ENCODE peak calls at places on chromosome 2, in five cellular contexts. O is body of pancreas, W is pancreas, P is HL-60, F is GM12878. Q is an unnamed sample.

GRCh38 chr2:96527052-96527964 is 9.2 kb upstream of the ARID5A start:
- DNase-seq in O (no peak), W (no peak), P (no peak), F (no peak), Q (peak; percentile 74)

GRCh38 chr2:233671290-233672161 is at the start of gene UGT1A9:
- DNase-seq in O (no peak), W (no peak), P (no peak), F (no peak), Q (no peak)

GRCh38 chr2:109601693-109602250 is 12.0 kb downstream of the SEPTIN10 start:
- DNase-seq in O (no peak), W (no peak), P (no peak), F (no peak), Q (no peak)

GRCh38 chr2:32922466-32922865 is 24.3 kb upstream of the LTBP1 start:
- DNase-seq in O (no peak), W (no peak), P (no peak), F (no peak), Q (no peak)

GRCh38 chr2:28678944-28679343 is 72.7 kb upstream of the PPP1CB start:
- DNase-seq in O (no peak), W (no peak), P (no peak), F (no peak), Q (no peak)

GRCh38 chr2:112493858-112494648 is 12.1 kb downstream of the TTL start:
- DNase-seq in O (no peak), W (no peak), P (no peak), F (no peak), Q (peak; percentile 77)

GRCh38 chr2:231970461-231970860 is 8.9 kb downstream of the DIS3L2 start:
- DNase-seq in O (no peak), W (no peak), P (no peak), F (no peak), Q (no peak)

GRCh38 chr2:120287183-120288015 is 34.7 kb downstream of the RALB start:
- DNase-seq in O (no peak), W (no peak), P (peak; percentile 58), F (peak; percentile 80), Q (peak; percentile 36)

GRCh38 chr2:9355270-9355669 is 68.1 kb downstream of the ITGB1BP1 start:
- DNase-seq in O (no peak), W (no peak), P (no peak), F (no peak), Q (no peak)

GRCh38 chr2:161708350-161708974 is 84.2 kb downstream of the SLC4A10 start:
- DNase-seq in O (no peak), W (no peak), P (no peak), F (no peak), Q (no peak)

GRCh38 chr2:72041638-72042111 is 106.0 kb downstream of the CYP26B1 start:
- DNase-seq in O (no peak), W (no peak), P (no peak), F (no peak), Q (no peak)

GRCh38 chr2:241009601-241010530 is 11.4 kb downstream of the SNED1 start:
- DNase-seq in O (peak; percentile 70), W (peak; percentile 63), P (no peak), F (no peak), Q (peak; percentile 79)

GRCh38 chr2:8505311-8505920 is 176.4 kb upstream of the ID2 start:
- DNase-seq in O (no peak), W (no peak), P (no peak), F (no peak), Q (no peak)

GRCh38 chr2:158179660-158180059 is 78.0 kb downstream of the UPP2 start:
- DNase-seq in O (no peak), W (no peak), P (no peak), F (no peak), Q (peak; percentile 45)

GRCh38 chr2:122081743-122082142 is 326.3 kb downstream of the TSN start:
- DNase-seq in O (no peak), W (no peak), P (no peak), F (no peak), Q (no peak)

GRCh38 chr2:197668296-197668695 is 7.1 kb downstream of the RFTN2 start:
- DNase-seq in O (no peak), W (no peak), P (no peak), F (no peak), Q (no peak)

GRCh38 chr2:134002391-134002790 is 251.5 kb upstream of the MGAT5 start:
- DNase-seq in O (no peak), W (no peak), P (no peak), F (no peak), Q (no peak)

GRCh38 chr2:72007402-72007801 is 140.3 kb downstream of the CYP26B1 start:
- DNase-seq in O (no peak), W (no peak), P (no peak), F (no peak), Q (no peak)

GRCh38 chr2:70399046-70399445 is 97.2 kb upstream of the FAM136A start:
- DNase-seq in O (no peak), W (no peak), P (no peak), F (no peak), Q (no peak)

GRCh38 chr2:172655091-172655837 is 80.4 kb upstream of the RAPGEF4 start:
- DNase-seq in O (no peak), W (no peak), P (no peak), F (no peak), Q (no peak)

GRCh38 chr2:10188211-10188610 is 65.7 kb downstream of the RRM2 start:
- DNase-seq in O (no peak), W (no peak), P (no peak), F (no peak), Q (peak; percentile 42)

DNA sequence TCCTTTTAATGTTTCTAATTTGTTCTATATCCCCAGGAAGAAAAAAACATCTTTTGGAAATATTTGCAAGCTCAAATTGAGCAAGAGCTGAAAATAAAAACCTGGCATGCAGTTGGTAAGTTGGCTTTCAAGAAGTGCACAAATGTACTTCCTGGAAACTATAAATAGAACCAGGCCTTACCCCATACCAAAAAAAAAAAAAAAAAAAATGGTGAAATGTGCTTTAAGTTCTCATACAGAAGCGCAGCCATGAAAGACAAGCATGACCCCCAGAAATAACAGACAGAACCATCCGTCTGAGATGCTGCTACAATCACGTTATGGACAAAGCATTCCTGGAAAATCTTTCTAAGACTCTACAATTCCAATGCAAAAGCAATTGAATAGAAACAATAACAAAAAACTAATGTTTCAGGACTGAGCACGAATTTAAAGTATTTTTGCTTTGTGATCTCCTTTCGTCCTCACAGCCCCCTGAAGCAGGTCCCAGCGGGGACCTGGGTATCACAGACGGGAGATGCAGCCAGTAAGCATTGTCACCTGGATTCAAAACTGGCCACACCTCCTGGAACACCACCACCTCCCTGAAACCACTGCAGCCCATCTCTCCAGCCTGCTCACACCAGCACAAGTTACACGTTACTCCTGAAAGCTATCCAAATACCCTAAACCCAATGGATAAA is 178.3 kb downstream of the HDAC4 start:
- DNase-seq in O (no peak), W (no peak), P (peak; percentile 58), F (no peak), Q (peak; percentile 83)
- H3K4me3 ChIP-seq in O (no peak overlapping the region), W (no peak overlapping the region), P (no peak overlapping the region), F (no peak overlapping the region), Q (peak overlapping the region; percentile 63)

GRCh38 chr2:106886916-106887758 is 1.2 kb upstream of the ST6GAL2 start:
- DNase-seq in O (peak; percentile 49), W (peak; percentile 21), P (no peak), F (no peak), Q (no peak)
- TF ChIP-seq CTCF in O (no peak), W (no peak), P (no peak), F (no peak), Q (no peak)

GRCh38 chr2:165568361-165568760 is 98.9 kb downstream of the CSRNP3 start:
- DNase-seq in O (no peak), W (no peak), P (no peak), F (no peak), Q (no peak)

GRCh38 chr2:165573534-165574461 is 104.3 kb downstream of the CSRNP3 start:
- DNase-seq in O (peak; percentile 74), W (peak; percentile 66), P (no peak), F (no peak), Q (peak; percentile 3)

GRCh38 chr2:165576409-165576808 is 106.9 kb downstream of the CSRNP3 start:
- DNase-seq in O (no peak), W (no peak), P (no peak), F (no peak), Q (no peak)

GRCh38 chr2:165572155-165572554 is 102.7 kb downstream of the CSRNP3 start:
- DNase-seq in O (no peak), W (no peak), P (no peak), F (no peak), Q (no peak)

DNA sequence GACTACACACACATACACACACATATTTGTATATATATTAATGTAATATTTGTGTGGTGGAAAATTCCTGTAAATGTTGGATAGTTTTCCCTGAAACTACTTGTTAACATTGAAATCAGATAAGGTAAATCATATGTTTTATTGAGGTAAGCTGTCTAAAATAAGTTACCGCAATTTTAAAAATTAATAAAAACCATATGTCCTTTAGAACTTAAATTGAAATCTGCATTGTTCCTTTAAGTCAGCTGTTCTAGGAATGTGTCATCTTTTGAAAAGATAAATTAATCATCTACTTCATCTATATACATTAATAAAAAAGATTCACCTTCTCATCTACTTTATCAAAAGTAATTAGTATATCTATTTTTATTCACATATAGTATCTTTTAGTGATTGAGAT is 102.0 kb downstream of the CSRNP3 start:
- DNase-seq in O (no peak), W (no peak), P (no peak), F (no peak), Q (no peak)
- H3K4me3 ChIP-seq in O (no peak overlapping the region), W (no peak overlapping the region), P (no peak overlapping the region), F (no peak overlapping the region), Q (no peak overlapping the region)

DNA sequence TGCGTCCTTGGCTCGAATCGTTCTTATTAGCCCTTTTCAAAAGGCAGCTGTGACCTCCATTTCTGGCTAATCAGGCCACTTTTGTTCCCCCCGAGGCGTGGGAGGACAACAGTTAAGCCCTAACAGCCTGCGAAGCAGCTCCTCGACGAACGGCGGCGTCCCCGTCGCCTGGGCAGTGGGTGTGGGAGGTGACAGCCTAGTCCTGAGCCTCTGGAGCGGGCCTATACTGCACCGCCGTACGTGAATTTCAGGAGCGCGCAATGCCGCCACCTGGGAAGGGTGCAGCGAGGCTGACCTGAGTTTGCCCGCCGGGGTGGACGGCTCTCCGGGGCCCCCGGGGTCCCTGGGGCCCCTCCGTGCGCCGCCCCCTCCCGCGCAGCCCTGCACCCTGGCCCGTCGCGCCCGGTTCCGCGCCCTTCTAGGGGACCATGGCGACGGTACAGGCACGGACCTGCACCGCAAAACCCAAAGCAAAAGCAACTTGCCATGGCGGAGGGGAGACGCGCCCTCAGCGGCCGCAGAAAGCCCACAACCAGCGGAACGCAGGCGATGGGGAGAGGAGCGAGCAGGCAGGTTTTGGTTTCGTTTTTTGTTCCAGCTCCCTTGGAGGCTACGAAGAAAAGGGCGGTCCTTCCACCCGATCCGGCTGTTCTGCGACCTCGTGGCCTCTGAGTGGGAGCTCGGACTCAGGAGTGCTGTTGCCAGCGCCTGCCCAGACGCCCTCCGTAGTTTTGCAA is at the start of gene RBM43:
- DNase-seq in O (peak; percentile 86), W (peak; percentile 84), P (peak; percentile 83), F (peak; percentile 59), Q (peak; percentile 95)
- TF ChIP-seq CTCF in O (no peak), W (no peak), P (no peak), F (no peak), Q (no peak)

GRCh38 chr2:14927021-14927564 is 294.6 kb downstream of the LRATD1 start:
- DNase-seq in O (no peak), W (no peak), P (no peak), F (no peak), Q (no peak)

GRCh38 chr2:14925471-14925870 is 293.0 kb downstream of the LRATD1 start:
- DNase-seq in O (no peak), W (no peak), P (no peak), F (no peak), Q (no peak)

GRCh38 chr2:14936436-14936835 is 303.9 kb downstream of the LRATD1 start:
- DNase-seq in O (no peak), W (no peak), P (no peak), F (no peak), Q (no peak)

GRCh38 chr2:14930441-14930840 is 297.9 kb downstream of the LRATD1 start:
- DNase-seq in O (no peak), W (no peak), P (no peak), F (no peak), Q (no peak)
- H3K4me3 ChIP-seq in O (no peak overlapping the region), W (no peak overlapping the region), P (no peak overlapping the region), F (no peak overlapping the region), Q (no peak overlapping the region)

Q was measured in NB4.